ENCODE peak calls at places on chromosomes 7 and 10, in six cellular contexts. One of them, this sample, is unnamed.

GRCh38 chr7:137920637-137921473 is 74.1 kb upstream of the DGKI start:
- DNase-seq in hippocampal formation: no peak
- DNase-seq in activated gamma-delta T cell treated with anti-CD3 and anti-CD28 coated beads, Interleukin-2, amount 50 U/mL, for 16 hours: no peak
- DNase-seq in cardiac septum: no peak
- DNase-seq in fibroblast of gingiva: peak
- DNase-seq in nephron progenitor cell: no peak
- DNase-seq in this sample: no peak

GRCh38 chr7:44977304-44977858 is 1.4 kb downstream of the MYO1G start:
- DNase-seq in activated gamma-delta T cell treated with anti-CD3 and anti-CD28 coated beads, Interleukin-2, amount 50 U/mL, for 16 hours: peak
- DNase-seq in cardiac septum: no peak
- DNase-seq in nephron progenitor cell: no peak
- DNase-seq in hippocampal formation: no peak
- DNase-seq in fibroblast of gingiva: no peak
- DNase-seq in this sample: peak

GRCh38 chr7:127665922-127666321 is 13.9 kb downstream of the SND1 start:
- DNase-seq in activated gamma-delta T cell treated with anti-CD3 and anti-CD28 coated beads, Interleukin-2, amount 50 U/mL, for 16 hours: no peak
- DNase-seq in nephron progenitor cell: no peak
- DNase-seq in fibroblast of gingiva: no peak
- DNase-seq in hippocampal formation: no peak
- DNase-seq in cardiac septum: no peak
- DNase-seq in this sample: no peak

GRCh38 chr10:61719906-61720305 is 57.2 kb downstream of the CABCOCO1 start:
- DNase-seq in hippocampal formation: no peak
- DNase-seq in activated gamma-delta T cell treated with anti-CD3 and anti-CD28 coated beads, Interleukin-2, amount 50 U/mL, for 16 hours: no peak
- DNase-seq in cardiac septum: no peak
- DNase-seq in nephron progenitor cell: no peak
- DNase-seq in fibroblast of gingiva: no peak
- DNase-seq in this sample: no peak

GRCh38 chr10:123149568-123150228 is 1.8 kb downstream of the HMX2 start:
- DNase-seq in cardiac septum: no peak
- DNase-seq in nephron progenitor cell: peak
- DNase-seq in hippocampal formation: no peak
- DNase-seq in activated gamma-delta T cell treated with anti-CD3 and anti-CD28 coated beads, Interleukin-2, amount 50 U/mL, for 16 hours: no peak
- DNase-seq in fibroblast of gingiva: peak
- DNase-seq in this sample: peak

GRCh38 chr7:44541028-44541869 is at the start of gene NPC1L1:
- DNase-seq in cardiac septum: no peak
- DNase-seq in fibroblast of gingiva: no peak
- DNase-seq in nephron progenitor cell: peak
- DNase-seq in activated gamma-delta T cell treated with anti-CD3 and anti-CD28 coated beads, Interleukin-2, amount 50 U/mL, for 16 hours: no peak
- DNase-seq in hippocampal formation: no peak
- DNase-seq in this sample: no peak

GRCh38 chr7:13745530-13745929 is 243.9 kb downstream of the ETV1 start:
- DNase-seq in hippocampal formation: no peak
- DNase-seq in nephron progenitor cell: no peak
- DNase-seq in activated gamma-delta T cell treated with anti-CD3 and anti-CD28 coated beads, Interleukin-2, amount 50 U/mL, for 16 hours: no peak
- DNase-seq in fibroblast of gingiva: no peak
- DNase-seq in cardiac septum: no peak
- DNase-seq in this sample: no peak

GRCh38 chr10:42975005-42975493 is 101.8 kb upstream of the RET start:
- DNase-seq in nephron progenitor cell: no peak
- DNase-seq in fibroblast of gingiva: no peak
- DNase-seq in activated gamma-delta T cell treated with anti-CD3 and anti-CD28 coated beads, Interleukin-2, amount 50 U/mL, for 16 hours: no peak
- DNase-seq in hippocampal formation: no peak
- DNase-seq in cardiac septum: peak
- DNase-seq in this sample: no peak

GRCh38 chr10:91709394-91709798 is 76.5 kb upstream of the PPP1R3C start:
- DNase-seq in hippocampal formation: no peak
- DNase-seq in fibroblast of gingiva: peak
- DNase-seq in cardiac septum: no peak
- DNase-seq in activated gamma-delta T cell treated with anti-CD3 and anti-CD28 coated beads, Interleukin-2, amount 50 U/mL, for 16 hours: no peak
- DNase-seq in nephron progenitor cell: no peak
- DNase-seq in this sample: no peak

GRCh38 chr7:6164491-6164890 is 107.9 kb downstream of the CYTH3 start:
- DNase-seq in cardiac septum: peak
- DNase-seq in fibroblast of gingiva: no peak
- DNase-seq in nephron progenitor cell: peak
- DNase-seq in hippocampal formation: no peak
- DNase-seq in activated gamma-delta T cell treated with anti-CD3 and anti-CD28 coated beads, Interleukin-2, amount 50 U/mL, for 16 hours: no peak
- DNase-seq in this sample: no peak

GRCh38 chr7:12607134-12607533 is 36.6 kb downstream of the SCIN start:
- DNase-seq in hippocampal formation: no peak
- DNase-seq in activated gamma-delta T cell treated with anti-CD3 and anti-CD28 coated beads, Interleukin-2, amount 50 U/mL, for 16 hours: no peak
- DNase-seq in nephron progenitor cell: no peak
- DNase-seq in cardiac septum: no peak
- DNase-seq in fibroblast of gingiva: peak
- DNase-seq in this sample: no peak

GRCh38 chr10:24951201-24952145 is 933 bp downstream of the PRTFDC1 start:
- DNase-seq in activated gamma-delta T cell treated with anti-CD3 and anti-CD28 coated beads, Interleukin-2, amount 50 U/mL, for 16 hours: no peak
- DNase-seq in nephron progenitor cell: peak
- DNase-seq in hippocampal formation: peak
- DNase-seq in fibroblast of gingiva: peak
- DNase-seq in cardiac septum: no peak
- DNase-seq in this sample: no peak

GRCh38 chr7:23004247-23004520 is 9.7 kb downstream of the HYCC1 start:
- DNase-seq in nephron progenitor cell: no peak
- DNase-seq in fibroblast of gingiva: no peak
- DNase-seq in cardiac septum: no peak
- DNase-seq in activated gamma-delta T cell treated with anti-CD3 and anti-CD28 coated beads, Interleukin-2, amount 50 U/mL, for 16 hours: no peak
- DNase-seq in hippocampal formation: no peak
- DNase-seq in this sample: no peak

GRCh38 chr7:44587843-44588711 is 6.0 kb upstream of the TMED4 start:
- DNase-seq in fibroblast of gingiva: peak
- DNase-seq in activated gamma-delta T cell treated with anti-CD3 and anti-CD28 coated beads, Interleukin-2, amount 50 U/mL, for 16 hours: peak
- DNase-seq in hippocampal formation: peak
- DNase-seq in nephron progenitor cell: no peak
- DNase-seq in cardiac septum: no peak
- DNase-seq in this sample: no peak

GRCh38 chr10:131972474-131973071 is 9.2 kb downstream of the BNIP3 start:
- DNase-seq in fibroblast of gingiva: no peak
- DNase-seq in nephron progenitor cell: no peak
- DNase-seq in cardiac septum: peak
- DNase-seq in activated gamma-delta T cell treated with anti-CD3 and anti-CD28 coated beads, Interleukin-2, amount 50 U/mL, for 16 hours: no peak
- DNase-seq in hippocampal formation: no peak
- DNase-seq in this sample: no peak

GRCh38 chr10:123357363-123358075 is 203.3 kb downstream of the BUB3 start:
- DNase-seq in fibroblast of gingiva: no peak
- DNase-seq in hippocampal formation: no peak
- DNase-seq in cardiac septum: no peak
- DNase-seq in activated gamma-delta T cell treated with anti-CD3 and anti-CD28 coated beads, Interleukin-2, amount 50 U/mL, for 16 hours: no peak
- DNase-seq in nephron progenitor cell: peak
- DNase-seq in this sample: no peak

GRCh38 chr7:138257459-138258193 is 181.4 kb downstream of the AKR1D1 start:
- DNase-seq in fibroblast of gingiva: no peak
- DNase-seq in nephron progenitor cell: no peak
- DNase-seq in cardiac septum: no peak
- DNase-seq in activated gamma-delta T cell treated with anti-CD3 and anti-CD28 coated beads, Interleukin-2, amount 50 U/mL, for 16 hours: no peak
- DNase-seq in hippocampal formation: no peak
- DNase-seq in this sample: no peak

GRCh38 chr7:5679741-5680473 is 101.6 kb downstream of the RNF216 start:
- DNase-seq in fibroblast of gingiva: no peak
- DNase-seq in cardiac septum: no peak
- DNase-seq in hippocampal formation: no peak
- DNase-seq in activated gamma-delta T cell treated with anti-CD3 and anti-CD28 coated beads, Interleukin-2, amount 50 U/mL, for 16 hours: no peak
- DNase-seq in nephron progenitor cell: no peak
- DNase-seq in this sample: peak

GRCh38 chr7:85890244-85890811 is 703.5 kb upstream of the SEMA3D start:
- DNase-seq in fibroblast of gingiva: peak
- DNase-seq in nephron progenitor cell: no peak
- DNase-seq in cardiac septum: no peak
- DNase-seq in hippocampal formation: peak
- DNase-seq in activated gamma-delta T cell treated with anti-CD3 and anti-CD28 coated beads, Interleukin-2, amount 50 U/mL, for 16 hours: no peak
- DNase-seq in this sample: no peak

GRCh38 chr10:55098452-55098851 is 297.4 kb upstream of the PCDH15 start:
- DNase-seq in activated gamma-delta T cell treated with anti-CD3 and anti-CD28 coated beads, Interleukin-2, amount 50 U/mL, for 16 hours: no peak
- DNase-seq in nephron progenitor cell: no peak
- DNase-seq in fibroblast of gingiva: no peak
- DNase-seq in cardiac septum: no peak
- DNase-seq in hippocampal formation: no peak
- DNase-seq in this sample: no peak

GRCh38 chr10:86964061-86964846 is 4.0 kb upstream of the ADIRF start:
- DNase-seq in fibroblast of gingiva: no peak
- DNase-seq in hippocampal formation: no peak
- DNase-seq in nephron progenitor cell: no peak
- DNase-seq in cardiac septum: peak
- DNase-seq in activated gamma-delta T cell treated with anti-CD3 and anti-CD28 coated beads, Interleukin-2, amount 50 U/mL, for 16 hours: no peak
- DNase-seq in this sample: peak

GRCh38 chr7:98913612-98914011 is 35.3 kb downstream of the TRRAP start:
- DNase-seq in nephron progenitor cell: no peak
- DNase-seq in activated gamma-delta T cell treated with anti-CD3 and anti-CD28 coated beads, Interleukin-2, amount 50 U/mL, for 16 hours: no peak
- DNase-seq in hippocampal formation: no peak
- DNase-seq in fibroblast of gingiva: peak
- DNase-seq in cardiac septum: no peak
- DNase-seq in this sample: no peak

GRCh38 chr10:73413108-73413527 is 740 bp downstream of the ANXA7 start:
- DNase-seq in activated gamma-delta T cell treated with anti-CD3 and anti-CD28 coated beads, Interleukin-2, amount 50 U/mL, for 16 hours: peak
- DNase-seq in hippocampal formation: no peak
- DNase-seq in nephron progenitor cell: peak
- DNase-seq in cardiac septum: no peak
- DNase-seq in fibroblast of gingiva: peak
- DNase-seq in this sample: no peak

GRCh38 chr10:129807211-129807610 is 156.9 kb downstream of the EBF3 start:
- DNase-seq in cardiac septum: no peak
- DNase-seq in nephron progenitor cell: no peak
- DNase-seq in fibroblast of gingiva: no peak
- DNase-seq in activated gamma-delta T cell treated with anti-CD3 and anti-CD28 coated beads, Interleukin-2, amount 50 U/mL, for 16 hours: no peak
- DNase-seq in hippocampal formation: no peak
- DNase-seq in this sample: no peak

GRCh38 chr7:106770191-106770590 is 94.9 kb upstream of the PIK3CG start:
- DNase-seq in activated gamma-delta T cell treated with anti-CD3 and anti-CD28 coated beads, Interleukin-2, amount 50 U/mL, for 16 hours: no peak
- DNase-seq in nephron progenitor cell: no peak
- DNase-seq in cardiac septum: no peak
- DNase-seq in hippocampal formation: no peak
- DNase-seq in fibroblast of gingiva: peak
- DNase-seq in this sample: no peak

GRCh38 chr10:109429956-109430760 is 493.2 kb downstream of the XPNPEP1 start:
- DNase-seq in cardiac septum: no peak
- DNase-seq in fibroblast of gingiva: no peak
- DNase-seq in hippocampal formation: no peak
- DNase-seq in activated gamma-delta T cell treated with anti-CD3 and anti-CD28 coated beads, Interleukin-2, amount 50 U/mL, for 16 hours: no peak
- DNase-seq in nephron progenitor cell: no peak
- DNase-seq in this sample: no peak

GRCh38 chr10:5524721-5525531 is at the start of gene CALML3:
- DNase-seq in activated gamma-delta T cell treated with anti-CD3 and anti-CD28 coated beads, Interleukin-2, amount 50 U/mL, for 16 hours: no peak
- DNase-seq in nephron progenitor cell: no peak
- DNase-seq in fibroblast of gingiva: no peak
- DNase-seq in cardiac septum: peak
- DNase-seq in hippocampal formation: no peak
- DNase-seq in this sample: no peak

GRCh38 chr10:87875929-87876571 is 12.6 kb downstream of the PTEN start:
- DNase-seq in cardiac septum: no peak
- DNase-seq in fibroblast of gingiva: no peak
- DNase-seq in nephron progenitor cell: no peak
- DNase-seq in activated gamma-delta T cell treated with anti-CD3 and anti-CD28 coated beads, Interleukin-2, amount 50 U/mL, for 16 hours: no peak
- DNase-seq in hippocampal formation: no peak
- DNase-seq in this sample: no peak

GRCh38 chr10:103350522-103351260 is at the start of gene PCGF6:
- DNase-seq in hippocampal formation: peak
- DNase-seq in cardiac septum: peak
- DNase-seq in activated gamma-delta T cell treated with anti-CD3 and anti-CD28 coated beads, Interleukin-2, amount 50 U/mL, for 16 hours: peak
- DNase-seq in fibroblast of gingiva: peak
- DNase-seq in nephron progenitor cell: peak
- DNase-seq in this sample: peak

GRCh38 chr7:154927624-154928125 is 75.2 kb downstream of the PAXIP1 start:
- DNase-seq in nephron progenitor cell: peak
- DNase-seq in cardiac septum: no peak
- DNase-seq in activated gamma-delta T cell treated with anti-CD3 and anti-CD28 coated beads, Interleukin-2, amount 50 U/mL, for 16 hours: peak
- DNase-seq in fibroblast of gingiva: peak
- DNase-seq in hippocampal formation: peak
- DNase-seq in this sample: peak

This sample was measured in GM06990.